ENCODE peak calls at places on chromosomes 6 and 20, in eight cellular contexts. H is Kasumi-1; X is upper lobe of right lung; E is substantia nigra; S is stimulated activated naive B cell treated with anti-CD40 and anti-IgM and Interleukin-4, amounts not matched to agents 10 μg/mL and 1 μg/mL and 100 μg/mL, for 72 hours; Z is stimulated activated CD4-positive, alpha-beta T cell treated with anti-CD3 and anti-CD28 coated beads, Interleukin-1b, Interleukin-23, amount 100 ng/mL, for 48 hours; T is CD8-positive, alpha-beta memory T cell; O is HuH-7. G is an unnamed sample.

GRCh38 chr6:90123796-90124195 is 172.8 kb downstream of the BACH2 start:
- DNase-seq in E (no peak), Z (peak), T (no peak), S (no peak), H (no peak), X (no peak), O (no peak), G (no peak)

GRCh38 chr6:144728804-144729203 is 443.7 kb downstream of the UTRN start:
- DNase-seq in X (no peak), O (no peak), S (no peak), T (no peak), E (no peak), Z (no peak), H (no peak), G (no peak)

GRCh38 chr6:137043710-137044365 is 927 bp downstream of the IL20RA start:
- DNase-seq in Z (no peak), T (no peak), O (no peak), X (no peak), S (no peak), E (no peak), H (no peak), G (no peak)

GRCh38 chr20:53935353-53936084 is 134.9 kb downstream of the BCAS1 start:
- DNase-seq in Z (no peak), E (no peak), S (no peak), O (no peak), X (no peak), T (no peak), H (no peak), G (no peak)

GRCh38 chr6:47073125-47074110 is 31.3 kb upstream of the ADGRF1 start:
- DNase-seq in X (no peak), O (peak), Z (no peak), H (peak), E (no peak), T (no peak), S (no peak), G (no peak)

GRCh38 chr6:56661298-56661697 is 18.6 kb upstream of the DST start:
- DNase-seq in S (no peak), X (no peak), H (peak), T (no peak), Z (no peak), O (no peak), E (no peak), G (no peak)

GRCh38 chr20:3406481-3407425 is 716 bp downstream of the DNAAF9 start:
- DNase-seq in X (peak), O (no peak), E (no peak), H (peak), Z (no peak), T (peak), S (peak), G (peak)

GRCh38 chr20:61573415-61574305 is 321.6 kb downstream of the CDH4 start:
- DNase-seq in T (no peak), X (no peak), O (no peak), Z (no peak), S (no peak), H (no peak), E (no peak), G (no peak)

GRCh38 chr6:90021701-90022100 is 127.4 kb downstream of the GJA10 start:
- DNase-seq in S (no peak), E (no peak), T (no peak), X (no peak), H (no peak), O (no peak), Z (no peak), G (no peak)

GRCh38 chr20:45983279-45983743 is 11.3 kb upstream of the ZNF335 start:
- DNase-seq in Z (no peak), E (no peak), H (no peak), T (no peak), S (no peak), X (no peak), O (no peak), G (no peak)

GRCh38 chr6:48535569-48535968 is 424.6 kb upstream of the PTCHD4 start:
- DNase-seq in O (no peak), T (no peak), S (no peak), X (no peak), E (no peak), Z (no peak), H (peak), G (no peak)

GRCh38 chr6:11538049-11538798 is 675 bp downstream of the TMEM170B start:
- DNase-seq in T (peak), O (peak), E (peak), H (peak), S (peak), Z (peak), X (peak), G (peak)

GRCh38 chr6:15550724-15551123 is 112.1 kb downstream of the DTNBP1 start:
- DNase-seq in S (no peak), H (no peak), O (no peak), X (no peak), Z (no peak), E (no peak), T (no peak), G (no peak)

GRCh38 chr6:30646450-30647038 is 389 bp upstream of the C6orf136 start:
- DNase-seq in X (no peak), T (no peak), E (no peak), S (no peak), O (no peak), Z (no peak), H (no peak), G (no peak)

GRCh38 chr20:10559266-10559665 is 114.5 kb downstream of the JAG1 start:
- DNase-seq in H (no peak), O (no peak), X (no peak), E (no peak), Z (no peak), S (no peak), T (no peak), G (no peak)

GRCh38 chr6:71203211-71203610 is 85.4 kb upstream of the OGFRL1 start:
- DNase-seq in S (no peak), H (no peak), T (no peak), E (no peak), Z (no peak), X (no peak), O (no peak), G (no peak)

GRCh38 chr6:24321538-24322162 is 36.2 kb downstream of the DCDC2 start:
- DNase-seq in X (no peak), S (no peak), H (no peak), T (no peak), E (no peak), O (no peak), Z (no peak), G (no peak)

GRCh38 chr6:105593056-105593455 is 190.2 kb upstream of the PREP start:
- DNase-seq in H (no peak), Z (no peak), E (no peak), O (no peak), T (no peak), S (no peak), X (no peak), G (no peak)

GRCh38 chr6:134424131-134424794 is 106.4 kb upstream of the SGK1 start:
- DNase-seq in S (no peak), H (no peak), O (no peak), X (no peak), T (no peak), E (no peak), Z (no peak), G (no peak)

GRCh38 chr6:110036408-110037302 is 58.5 kb downstream of the GPR6 start:
- DNase-seq in X (no peak), Z (no peak), E (no peak), S (no peak), T (no peak), H (no peak), O (no peak), G (no peak)

GRCh38 chr6:31272856-31273626 is 1.1 kb upstream of the HLA-C start:
- DNase-seq in S (no peak), O (no peak), E (no peak), H (no peak), T (peak), X (no peak), Z (peak), G (no peak)

GRCh38 chr6:70557998-70558397 is 8.7 kb upstream of the SDHAF4 start:
- DNase-seq in O (no peak), X (no peak), E (no peak), S (no peak), Z (no peak), H (no peak), T (no peak), G (no peak)

GRCh38 chr20:33281550-33282146 is 1.4 kb upstream of the BPIFB1 start:
- DNase-seq in T (no peak), X (no peak), O (no peak), H (no peak), S (no peak), Z (no peak), E (no peak), G (no peak)

GRCh38 chr6:79614326-79615285 is 16.5 kb upstream of the SH3BGRL2 start:
- DNase-seq in S (no peak), T (no peak), H (no peak), O (no peak), Z (no peak), E (no peak), X (no peak), G (no peak)

GRCh38 chr20:63154395-63154794 is 61.5 kb downstream of the YTHDF1 start:
- DNase-seq in Z (no peak), H (no peak), X (no peak), E (no peak), O (no peak), S (no peak), T (no peak), G (no peak)

GRCh38 chr6:72616406-72617015 is 5.4 kb upstream of the KCNQ5 start:
- DNase-seq in Z (no peak), H (peak), T (peak), S (no peak), X (no peak), E (no peak), O (peak), G (no peak)